ENCODE peak calls at places on chromosomes 2 and 18, in nine cellular contexts. E is iris pigment epithelial cell; U is Caki2; S is effector CD4-positive, alpha-beta T cell; X is H54; N is activated CD4-positive, CD25-positive, alpha-beta regulatory T cell; K is NCI-H345; O is GM23248; A is GM03348. C is an unnamed sample.

GRCh38 chr2:174051741-174052638 is 86.8 kb upstream of the SP3 start:
- DNase-seq in U (peak; percentile 41), S (no peak), N (no peak), E (peak; percentile 84), A (peak; percentile 85), K (no peak), O (peak; percentile 76), X (peak; percentile 62), C (no peak)

GRCh38 chr2:213152065-213152794 is 818 bp upstream of the IKZF2 start:
- DNase-seq in O (peak; percentile 90), X (peak; percentile 45), A (peak; percentile 87), S (no peak), N (no peak), U (peak; percentile 44), E (peak; percentile 91), K (peak; percentile 70), C (peak; percentile 30)

GRCh38 chr2:11539317-11540147 is 5.7 kb downstream of the GREB1 start:
- DNase-seq in N (no peak), S (no peak), K (peak; percentile 96), X (no peak), O (no peak), A (no peak), E (peak; percentile 23), U (no peak), C (no peak)

GRCh38 chr2:232415138-232415690 is 8.6 kb downstream of the ALPG start:
- DNase-seq in E (no peak), A (no peak), K (no peak), X (no peak), S (no peak), O (no peak), N (no peak), U (no peak), C (no peak)

GRCh38 chr18:6382968-6383367 is 31.7 kb downstream of the L3MBTL4 start:
- DNase-seq in K (no peak), A (no peak), O (no peak), X (no peak), S (no peak), E (no peak), N (no peak), U (no peak), C (no peak)

GRCh38 chr2:127678531-127678930 is 3.2 kb upstream of the LIMS2 start:
- DNase-seq in A (no peak), N (no peak), X (no peak), U (no peak), O (no peak), S (no peak), K (no peak), E (no peak), C (no peak)

GRCh38 chr2:102708847-102709559 is 52.8 kb upstream of the TMEM182 start:
- DNase-seq in A (peak; percentile 40), K (no peak), N (no peak), U (no peak), X (peak; percentile 60), S (no peak), E (peak; percentile 45), O (peak; percentile 58), C (no peak)

GRCh38 chr2:71941731-71942575 is 205.7 kb downstream of the CYP26B1 start:
- DNase-seq in N (no peak), A (peak; percentile 14), O (no peak), U (no peak), K (peak; percentile 67), S (no peak), E (no peak), X (no peak), C (no peak)

GRCh38 chr2:217555075-217555876 is 447.5 kb downstream of the TNS1 start:
- DNase-seq in A (peak; percentile 71), K (no peak), U (no peak), N (no peak), X (no peak), S (no peak), O (peak; percentile 52), E (no peak), C (no peak)

GRCh38 chr18:25351280-25351772 is 640 bp downstream of the ZNF521 start:
- DNase-seq in O (peak; percentile 40), U (no peak), S (no peak), X (no peak), A (no peak), K (no peak), N (no peak), E (no peak), C (no peak)

GRCh38 chr2:203177361-203177760 is 61.5 kb upstream of the CYP20A1 start:
- DNase-seq in O (peak; percentile 32), S (no peak), K (no peak), A (no peak), U (no peak), N (no peak), E (peak; percentile 41), X (no peak), C (no peak)

GRCh38 chr2:20934226-20934625 is 109.6 kb downstream of the APOB start:
- DNase-seq in K (no peak), U (no peak), S (no peak), E (no peak), X (no peak), A (no peak), O (peak; percentile 12), N (no peak), C (no peak)

GRCh38 chr2:237577458-237577857 is 11.1 kb downstream of the PRLH start:
- DNase-seq in O (no peak), E (no peak), X (no peak), U (no peak), K (no peak), N (no peak), S (no peak), A (no peak), C (no peak)

GRCh38 chr2:225270861-225271260 is 128.6 kb upstream of the NYAP2 start:
- DNase-seq in U (peak; percentile 49), X (peak; percentile 13), E (peak; percentile 79), K (peak; percentile 88), S (no peak), A (peak; percentile 13), O (peak; percentile 67), N (no peak), C (no peak)

GRCh38 chr2:153101187-153101586 is 377.4 kb downstream of the RPRM start:
- DNase-seq in E (no peak), K (no peak), N (no peak), U (peak; percentile 74), O (no peak), A (no peak), S (no peak), X (no peak), C (no peak)

GRCh38 chr2:7919510-7919909 is 762.3 kb upstream of the ID2 start:
- DNase-seq in U (peak; percentile 14), N (no peak), K (no peak), A (no peak), X (peak; percentile 5), E (no peak), S (no peak), O (no peak), C (no peak)

GRCh38 chr18:67514465-67514864 is 2.1 kb downstream of the DSEL start:
- DNase-seq in U (no peak), K (no peak), E (no peak), X (no peak), N (no peak), S (no peak), A (no peak), O (no peak), C (no peak)

GRCh38 chr18:70276416-70277145 is 12.3 kb upstream of the SOCS6 start:
- DNase-seq in S (no peak), A (no peak), K (no peak), O (no peak), E (no peak), U (no peak), X (no peak), N (no peak), C (no peak)

GRCh38 chr2:240568678-240569522 is 616 bp downstream of the RNPEPL1 start:
- DNase-seq in K (peak; percentile 67), N (peak; percentile 59), S (peak; percentile 48), E (peak; percentile 77), X (peak; percentile 65), O (peak; percentile 75), U (no peak), A (peak; percentile 83), C (peak; percentile 62)

GRCh38 chr2:196589429-196589828 is 50.1 kb upstream of the CCDC150 start:
- DNase-seq in X (no peak), K (no peak), N (no peak), E (no peak), O (no peak), U (no peak), A (no peak), S (no peak), C (no peak)

GRCh38 chr2:37324536-37324785 is 172 bp downstream of the PRKD3 start:
- DNase-seq in K (no peak), N (peak; percentile 56), O (peak; percentile 86), A (no peak), U (no peak), X (no peak), E (peak; percentile 63), S (peak; percentile 61), C (peak; percentile 63)

GRCh38 chr2:43464546-43464945 is 131.3 kb downstream of the THADA start:
- DNase-seq in U (no peak), N (no peak), A (peak; percentile 68), S (no peak), X (no peak), E (peak; percentile 79), O (peak; percentile 67), K (no peak), C (no peak)